ENCODE peak calls at places on chromosomes 3 and 15, in seven cellular contexts. D is activated CD8-positive, alpha-beta memory T cell treated with anti-CD3 and anti-CD28 coated beads for 24 hours; T is activated T-helper 1 cell treated with anti-CD3 and anti-CD28 coated beads, Interleukin-2, amount 50 U/mL, for 16 hours; W is KBM-7; P is COLO829; C is T1000; F is aorta. V is an unnamed sample.

GRCh38 chr3:58666683-58667082 is at the start of gene FAM3D:
- DNase-seq in D (no peak), T (no peak), W (peak), P (no peak), C (no peak), F (no peak), V (no peak)

GRCh38 chr3:140529096-140529495 is 148.8 kb upstream of the TRIM42 start:
- DNase-seq in D (no peak), T (no peak), W (no peak), P (no peak), C (peak), F (no peak), V (no peak)

GRCh38 chr15:41115652-41116115 is 396 bp downstream of the INO80 start:
- DNase-seq in D (peak), T (peak), W (no peak), P (no peak), C (no peak), F (peak), V (peak)

GRCh38 chr3:157477441-157477840 is 25.8 kb downstream of the VEPH1 start:
- DNase-seq in D (no peak), T (no peak), W (no peak), P (no peak), C (no peak), F (no peak), V (no peak)

GRCh38 chr15:93029613-93030429 is 59.2 kb downstream of the RGMA start:
- DNase-seq in D (peak), T (no peak), W (no peak), P (no peak), C (no peak), F (no peak), V (no peak)

GRCh38 chr15:84654689-84655453 is 788 bp upstream of the WDR73 start:
- DNase-seq in D (peak), T (peak), W (peak), P (peak), C (peak), F (peak), V (peak)

GRCh38 chr3:20236603-20237002 is 50.6 kb upstream of the SGO1 start:
- DNase-seq in D (no peak), T (no peak), W (no peak), P (no peak), C (no peak), F (no peak), V (no peak)

GRCh38 chr3:119018690-119019463 is 15.8 kb downstream of the IGSF11 start:
- DNase-seq in D (no peak), T (no peak), W (no peak), P (no peak), C (no peak), F (no peak), V (no peak)

GRCh38 chr3:85781806-85782205 is 823.0 kb downstream of the CADM2 start:
- DNase-seq in D (no peak), T (no peak), W (no peak), P (no peak), C (no peak), F (no peak), V (no peak)

GRCh38 chr3:134364061-134364935 is 9.9 kb downstream of the AMOTL2 start:
- DNase-seq in D (no peak), T (no peak), W (no peak), P (peak), C (peak), F (peak), V (peak)

GRCh38 chr3:36540898-36541518 is 160.7 kb downstream of the STAC start:
- DNase-seq in D (no peak), T (no peak), W (peak), P (peak), C (no peak), F (no peak), V (no peak)

GRCh38 chr15:98868564-98868963 is 139.0 kb downstream of the PGPEP1L start:
- DNase-seq in D (no peak), T (no peak), W (no peak), P (no peak), C (no peak), F (no peak), V (no peak)

GRCh38 chr3:32109256-32109655 is 2.8 kb downstream of the GPD1L start:
- DNase-seq in D (no peak), T (no peak), W (no peak), P (no peak), C (no peak), F (peak), V (peak)

GRCh38 chr3:193865879-193866480 is 270.0 kb upstream of the HES1 start:
- DNase-seq in D (no peak), T (no peak), W (no peak), P (no peak), C (no peak), F (no peak), V (no peak)

GRCh38 chr15:40081691-40082194 is 26.9 kb downstream of the BMF start:
- DNase-seq in D (no peak), T (no peak), W (peak), P (peak), C (peak), F (no peak), V (no peak)

GRCh38 chr15:64092864-64093626 is 593 bp downstream of the CIAO2A start:
- DNase-seq in D (peak), T (no peak), W (peak), P (no peak), C (no peak), F (peak), V (no peak)

GRCh38 chr3:88573472-88573871 is 423.7 kb downstream of the C3orf38 start:
- DNase-seq in D (no peak), T (no peak), W (no peak), P (peak), C (no peak), F (no peak), V (no peak)

GRCh38 chr3:14905055-14905657 is 42.2 kb upstream of the NR2C2 start:
- DNase-seq in D (no peak), T (no peak), W (no peak), P (no peak), C (no peak), F (no peak), V (no peak)

GRCh38 chr3:72217570-72217969 is 432.6 kb upstream of the PROK2 start:
- DNase-seq in D (no peak), T (no peak), W (no peak), P (no peak), C (no peak), F (no peak), V (no peak)

GRCh38 chr15:77944002-77944867 is 133.3 kb downstream of the TBC1D2B start:
- DNase-seq in D (peak), T (no peak), W (peak), P (peak), C (no peak), F (peak), V (peak)

GRCh38 chr3:120435621-120436020 is 15.2 kb downstream of the FSTL1 start:
- DNase-seq in D (no peak), T (no peak), W (peak), P (no peak), C (no peak), F (no peak), V (no peak)

GRCh38 chr3:166810741-166811445 is 569.2 kb downstream of the ZBBX start:
- DNase-seq in D (no peak), T (no peak), W (no peak), P (no peak), C (no peak), F (no peak), V (no peak)

GRCh38 chr15:35286721-35287120 is 201.6 kb upstream of the NANOGP8 start:
- DNase-seq in D (no peak), T (no peak), W (no peak), P (no peak), C (no peak), F (no peak), V (no peak)

GRCh38 chr3:71521021-71521352 is 62.5 kb downstream of the FOXP1 start:
- DNase-seq in D (no peak), T (no peak), W (no peak), P (no peak), C (no peak), F (no peak), V (no peak)

GRCh38 chr15:67836477-67836876 is 3.4 kb downstream of the RNU6-1 start:
- DNase-seq in D (peak), T (no peak), W (peak), P (peak), C (peak), F (no peak), V (no peak)